ENCODE peak calls at places on chromosomes 13 and 19, in eight cellular contexts. F, T, Z, R, O, S, X and Q are unnamed samples.

GRCh38 chr19:33472696-33473624 is 48.6 kb downstream of the PEPD start:
- DNase-seq in F (no peak), T (no peak), Z (no peak), R (no peak), O (no peak), S (peak; percentile 49), X (no peak), Q (no peak)

GRCh38 chr19:10295305-10295846 is 5.6 kb downstream of the ICAM5 start:
- DNase-seq in F (no peak), T (peak; percentile 73), Z (peak; percentile 57), R (no peak), O (peak; percentile 80), S (peak; percentile 94), X (no peak), Q (peak; percentile 88)

GRCh38 chr19:3343619-3344502 is 22.5 kb upstream of the NFIC start:
- DNase-seq in F (peak; percentile 77), T (peak; percentile 49), Z (peak; percentile 89), R (peak; percentile 31), O (no peak), S (peak; percentile 85), X (peak; percentile 84), Q (peak; percentile 69)

GRCh38 chr19:15316498-15316897 is 15.8 kb downstream of the BRD4 start:
- DNase-seq in F (no peak), T (no peak), Z (no peak), R (no peak), O (no peak), S (no peak), X (no peak), Q (peak; percentile 59)

GRCh38 chr13:47190696-47191095 is 293.8 kb upstream of the HTR2A start:
- DNase-seq in F (no peak), T (no peak), Z (no peak), R (no peak), O (no peak), S (no peak), X (no peak), Q (no peak)

GRCh38 chr19:54570316-54570715 is 3.3 kb upstream of the LILRA2 start:
- DNase-seq in F (no peak), T (no peak), Z (peak; percentile 13), R (no peak), O (no peak), S (no peak), X (no peak), Q (no peak)

GRCh38 chr19:6216996-6217751 is 62.6 kb downstream of the MLLT1 start:
- DNase-seq in F (peak; percentile 50), T (no peak), Z (peak; percentile 78), R (peak; percentile 70), O (no peak), S (peak; percentile 76), X (no peak), Q (no peak)

GRCh38 chr19:29712744-29713516 is 2.1 kb downstream of the C19orf12 start:
- DNase-seq in F (no peak), T (no peak), Z (no peak), R (no peak), O (no peak), S (no peak), X (no peak), Q (no peak)

GRCh38 chr19:33426621-33427475 is 53.3 kb downstream of the CEBPG start:
- DNase-seq in F (no peak), T (no peak), Z (no peak), R (peak; percentile 80), O (no peak), S (peak; percentile 69), X (no peak), Q (no peak)

GRCh38 chr13:114135731-114136171 is 3.3 kb upstream of the RASA3 start:
- DNase-seq in F (no peak), T (no peak), Z (no peak), R (no peak), O (no peak), S (no peak), X (no peak), Q (no peak)
- TF ChIP-seq CTCF in F (no peak), T (no peak), Z (no peak), R (peak; percentile 36), O (no peak), S (no peak), X (no peak), Q (no peak)

GRCh38 chr19:34484328-34484727 is 2.8 kb downstream of the WTIP start:
- DNase-seq in F (peak; percentile 69), T (no peak), Z (no peak), R (no peak), O (no peak), S (peak; percentile 61), X (no peak), Q (no peak)
- TF ChIP-seq CTCF in F (no peak), T (no peak), Z (no peak), R (no peak), O (no peak), S (no peak), X (no peak), Q (no peak)

GRCh38 chr13:21997726-21998125 is 326.9 kb downstream of the FGF9 start:
- DNase-seq in F (no peak), T (no peak), Z (no peak), R (no peak), O (no peak), S (no peak), X (no peak), Q (no peak)

GRCh38 chr13:21999666-22000065 is 328.8 kb downstream of the FGF9 start:
- DNase-seq in F (no peak), T (no peak), Z (no peak), R (no peak), O (no peak), S (peak; percentile 53), X (no peak), Q (no peak)

GRCh38 chr13:21998279-21998678 is 327.4 kb downstream of the FGF9 start:
- DNase-seq in F (no peak), T (no peak), Z (no peak), R (no peak), O (no peak), S (peak; percentile 17), X (no peak), Q (no peak)

GRCh38 chr13:22001336-22001735 is 330.5 kb downstream of the FGF9 start:
- DNase-seq in F (no peak), T (no peak), Z (no peak), R (no peak), O (no peak), S (no peak), X (no peak), Q (no peak)

DNA sequence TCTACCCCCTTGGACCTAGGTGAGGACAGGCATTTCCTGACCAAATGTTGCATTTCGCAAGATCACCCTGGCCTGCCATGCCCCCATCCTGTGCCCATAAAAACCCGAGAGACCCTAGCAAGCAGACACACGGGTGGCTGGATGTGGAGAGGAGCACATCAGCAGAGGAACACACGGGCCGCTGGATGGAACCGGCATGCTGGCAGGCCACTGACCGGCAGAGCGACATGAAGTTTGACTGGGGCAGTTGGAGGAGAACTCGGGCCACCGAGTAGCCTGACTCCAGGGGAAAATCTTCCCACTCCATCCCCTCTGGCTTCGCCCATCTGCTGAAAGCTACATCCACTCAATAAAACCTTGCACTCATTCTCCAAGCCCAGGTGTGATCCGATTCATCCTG is 329.3 kb downstream of the FGF9 start:
- DNase-seq in F (no peak), T (no peak), Z (no peak), R (no peak), O (no peak), S (peak; percentile 31), X (no peak), Q (no peak)
- TF ChIP-seq CTCF in F (no peak), T (no peak), Z (no peak), R (no peak), O (no peak), S (no peak), X (no peak), Q (no peak)

GRCh38 chr13:89920461-89920860 is 1427.0 kb upstream of the MIR17HG start:
- DNase-seq in F (no peak), T (no peak), Z (no peak), R (no peak), O (no peak), S (no peak), X (no peak), Q (no peak)

GRCh38 chr13:89930861-89931260 is 1416.6 kb upstream of the MIR17HG start:
- DNase-seq in F (no peak), T (no peak), Z (no peak), R (no peak), O (no peak), S (no peak), X (no peak), Q (no peak)

GRCh38 chr13:89923731-89924130 is 1423.8 kb upstream of the MIR17HG start:
- DNase-seq in F (no peak), T (no peak), Z (no peak), R (no peak), O (no peak), S (no peak), X (no peak), Q (no peak)

GRCh38 chr13:89923052-89923451 is 1424.4 kb upstream of the MIR17HG start:
- DNase-seq in F (no peak), T (no peak), Z (no peak), R (no peak), O (no peak), S (no peak), X (no peak), Q (no peak)

GRCh38 chr13:89925107-89925506 is 1422.4 kb upstream of the MIR17HG start:
- DNase-seq in F (no peak), T (no peak), Z (no peak), R (peak; percentile 65), O (no peak), S (no peak), X (no peak), Q (no peak)
- TF ChIP-seq CTCF in F (peak; percentile 14), T (peak; percentile 14), Z (no peak), R (peak; percentile 68), O (no peak), S (peak; percentile 21), X (no peak), Q (peak; percentile 20)